ENCODE peak calls at places on chromosomes 11 and 22, in nine cellular contexts. Q is AG04450; H is hepatocyte; U is bronchial epithelial cell; P is MV-4-11; E is HTR-8/SVneo; M is NB4; A is non-pigmented ciliary epithelial cell; S is activated T-helper 1 cell treated with anti-CD3 and anti-CD28 coated beads, Interleukin-12 subunit alpha, Interleukin-12 subunit beta, Interleukin-2, Interleukin-4 antibody, amounts not matched to agents 30 ng/mL and 10 ng/mL and 1 ng/mL, durations not matched to agents 14 hours and 24 hours and 36 hours. B is an unnamed sample.

GRCh38 chr22:50210378-50211139 is 9.7 kb downstream of the SELENOO start:
- DNase-seq in Q (no peak), H (no peak), U (no peak), P (no peak), E (no peak), M (no peak), A (no peak), S (no peak), B (no peak)

GRCh38 chr22:23128269-23129108 is 13.3 kb downstream of the RSPH14 start:
- DNase-seq in Q (peak; percentile 66), H (peak; percentile 91), U (peak; percentile 49), P (peak; percentile 46), E (peak; percentile 61), M (peak; percentile 79), A (peak; percentile 51), S (peak; percentile 55), B (peak; percentile 64)

GRCh38 chr11:75518771-75519653 is 6.7 kb downstream of the GDPD5 start:
- DNase-seq in Q (no peak), H (no peak), U (no peak), P (no peak), E (no peak), M (no peak), A (no peak), S (no peak), B (no peak)

GRCh38 chr11:63937713-63938480 is 905 bp upstream of the NAA40 start:
- DNase-seq in Q (no peak), H (no peak), U (no peak), P (no peak), E (peak; percentile 45), M (peak; percentile 55), A (no peak), S (no peak), B (no peak)

GRCh38 chr22:38696606-38697005 is 4.1 kb downstream of the JOSD1 start:
- DNase-seq in Q (no peak), H (peak; percentile 65), U (peak; percentile 95), P (peak; percentile 64), E (no peak), M (peak; percentile 55), A (peak; percentile 75), S (no peak), B (peak; percentile 80)

GRCh38 chr11:100908746-100909145 is 220.9 kb downstream of the PGR start:
- DNase-seq in Q (no peak), H (no peak), U (no peak), P (no peak), E (no peak), M (no peak), A (peak; percentile 32), S (no peak), B (peak; percentile 71)

GRCh38 chr11:1146311-1146864 is 11.4 kb upstream of the MUC5AC start:
- DNase-seq in Q (no peak), H (no peak), U (no peak), P (no peak), E (no peak), M (no peak), A (no peak), S (no peak), B (no peak)

GRCh38 chr11:72617080-72617744 is 57.0 kb downstream of the PDE2A start:
- DNase-seq in Q (no peak), H (peak; percentile 40), U (no peak), P (peak; percentile 2), E (no peak), M (peak; percentile 39), A (no peak), S (no peak), B (peak; percentile 76)

GRCh38 chr11:70410276-70410675 is 11.9 kb downstream of the CTTN start:
- DNase-seq in Q (no peak), H (no peak), U (no peak), P (no peak), E (no peak), M (no peak), A (no peak), S (no peak), B (no peak)

GRCh38 chr11:86237267-86237804 is 7.2 kb upstream of the EED start:
- DNase-seq in Q (no peak), H (no peak), U (no peak), P (no peak), E (no peak), M (no peak), A (no peak), S (no peak), B (no peak)

GRCh38 chr22:24191381-24191841 is 10.1 kb downstream of the SUSD2 start:
- DNase-seq in Q (no peak), H (no peak), U (no peak), P (no peak), E (no peak), M (no peak), A (no peak), S (no peak), B (no peak)

GRCh38 chr11:33867566-33867965 is 24.3 kb downstream of the LMO2 start:
- DNase-seq in Q (no peak), H (no peak), U (no peak), P (peak; percentile 80), E (no peak), M (no peak), A (no peak), S (no peak), B (no peak)

GRCh38 chr11:41522391-41522790 is 62.9 kb upstream of the LRRC4C start:
- DNase-seq in Q (no peak), H (no peak), U (peak; percentile 33), P (no peak), E (no peak), M (no peak), A (peak; percentile 28), S (no peak), B (no peak)

GRCh38 chr22:21961886-21962654 is 9.4 kb upstream of the PPM1F start:
- DNase-seq in Q (peak; percentile 13), H (no peak), U (peak; percentile 70), P (no peak), E (no peak), M (no peak), A (no peak), S (no peak), B (peak; percentile 54)

GRCh38 chr22:32880906-32881596 is 79.5 kb downstream of the TIMP3 start:
- DNase-seq in Q (peak; percentile 30), H (peak; percentile 84), U (peak; percentile 66), P (no peak), E (peak; percentile 50), M (peak; percentile 23), A (peak; percentile 37), S (no peak), B (peak; percentile 86)

GRCh38 chr11:33645686-33646085 is 54.9 kb downstream of the C11orf91 start:
- DNase-seq in Q (no peak), H (no peak), U (no peak), P (no peak), E (no peak), M (no peak), A (no peak), S (no peak), B (no peak)

GRCh38 chr11:84260862-84261261 is 974.7 kb upstream of the CCDC90B start:
- DNase-seq in Q (no peak), H (no peak), U (no peak), P (no peak), E (no peak), M (no peak), A (no peak), S (no peak), B (no peak)

GRCh38 chr22:45932066-45932465 is 44.9 kb downstream of the WNT7B start:
- DNase-seq in Q (no peak), H (no peak), U (no peak), P (no peak), E (no peak), M (peak; percentile 38), A (no peak), S (no peak), B (peak; percentile 20)